ENCODE peak calls at places on chromosomes 4 and X, in four cellular contexts. J is LNCaP clone FGC, K is nephron progenitor cell, N is HFF-Myc. P is an unnamed sample.
A peak's percentile ranks its signal among the peaks of the same experiment; 100 is the strongest.

GRCh38 chr4:125049711-125050110 is 265.0 kb upstream of the FAT4 start:
- DNase-seq in K (no peak), J (no peak), N (no peak), P (no peak)

GRCh38 chrX:120419465-120419864 is 49.6 kb downstream of the LAMP2 start:
- DNase-seq in J (no peak), N (no peak), K (no peak), P (no peak)

GRCh38 chrX:21126661-21127060 is 247.6 kb upstream of the CNKSR2 start:
- DNase-seq in J (no peak), N (no peak), K (no peak), P (no peak)

GRCh38 chrX:128518508-128518907 is 466.3 kb upstream of the ACTRT1 start:
- DNase-seq in N (no peak), J (peak; percentile 11), K (no peak), P (peak; percentile 49)

GRCh38 chr4:14874990-14875389 is 127.3 kb upstream of the CPEB2 start:
- DNase-seq in K (no peak), N (no peak), J (no peak), P (no peak)

GRCh38 chr4:128354205-128354821 is 66.7 kb upstream of the PGRMC2 start:
- DNase-seq in J (no peak), N (peak; percentile 61), K (no peak), P (no peak)

GRCh38 chr4:175106301-175106700 is 188.1 kb downstream of the ADAM29 start:
- DNase-seq in J (no peak), N (no peak), K (no peak), P (no peak)

GRCh38 chr4:104491396-104491821 is 3.3 kb downstream of the CXXC4 start:
- DNase-seq in J (no peak), N (no peak), K (peak; percentile 81), P (peak; percentile 86)

GRCh38 chr4:73612032-73612431 is 8.2 kb downstream of the RASSF6 start:
- DNase-seq in N (no peak), K (no peak), J (no peak), P (no peak)

GRCh38 chr4:25441519-25442117 is 64.6 kb downstream of the ANAPC4 start:
- DNase-seq in N (no peak), K (peak; percentile 64), J (peak; percentile 31), P (peak; percentile 92)

GRCh38 chr4:139969635-139970266 is 184.2 kb downstream of the MAML3 start:
- DNase-seq in J (no peak), N (no peak), K (no peak), P (no peak)

GRCh38 chrX:68719904-68720614 is 72.6 kb downstream of the STARD8 start:
- DNase-seq in J (peak; percentile 21), N (no peak), K (no peak), P (peak; percentile 57)

GRCh38 chrX:69993494-69993893 is 56.2 kb downstream of the AWAT2 start:
- DNase-seq in J (no peak), N (no peak), K (no peak), P (no peak)

GRCh38 chrX:71996826-71997225 is 86.2 kb downstream of the NHSL2 start:
- DNase-seq in N (no peak), K (no peak), J (no peak), P (peak; percentile 82)

GRCh38 chrX:19381326-19381725 is 37.6 kb downstream of the PDHA1 start:
- DNase-seq in N (no peak), K (no peak), J (no peak), P (no peak)

GRCh38 chr4:48944659-48945290 is 38.2 kb upstream of the OCIAD2 start:
- DNase-seq in J (no peak), N (no peak), K (peak; percentile 11), P (peak; percentile 84)

GRCh38 chr4:121827851-121828250 is 4.2 kb upstream of the CCNA2 start:
- DNase-seq in K (no peak), J (no peak), N (no peak), P (no peak)

GRCh38 chrX:85052207-85052606 is 48.5 kb downstream of the APOOL start:
- DNase-seq in K (no peak), N (no peak), J (no peak), P (no peak)

GRCh38 chr4:173752610-173753009 is 222.6 kb upstream of the HAND2 start:
- DNase-seq in K (peak; percentile 61), N (no peak), J (peak; percentile 15), P (peak; percentile 94)

GRCh38 chr4:108738307-108738706 is 24.5 kb downstream of the ETNPPL start:
- DNase-seq in J (no peak), K (no peak), N (no peak), P (no peak)